ENCODE peak calls at places on chromosomes 5 and 9, in six cellular contexts. J is left lobe of liver; K is activated CD8-positive, alpha-beta memory T cell treated with anti-CD3 and anti-CD28 coated beads, Interleukin-2, amount 10 ng/mL, durations not matched to agents 7 days and 5 days; U is NCI-H1417; F is sigmoid colon; C is ureter. O is an unnamed sample.

GRCh38 chr5:159899067-159900049 is 16.9 kb upstream of the ADRA1B start:
- DNase-seq in F (no peak), J (no peak), U (no peak), K (no peak), C (no peak), O (no peak)

GRCh38 chr9:77016526-77017504 is 2.6 kb upstream of the FOXB2 start:
- DNase-seq in J (no peak), C (no peak), F (no peak), K (no peak), U (no peak), O (no peak)

GRCh38 chr5:177098103-177098771 is 11.5 kb downstream of the FGFR4 start:
- DNase-seq in J (no peak), K (no peak), U (peak), F (no peak), C (no peak), O (peak)

GRCh38 chr5:50711280-50711679 is 44.8 kb downstream of the PARP8 start:
- DNase-seq in C (peak), U (no peak), J (peak), F (no peak), K (peak), O (peak)

GRCh38 chr9:20728493-20729220 is 44.6 kb downstream of the FOCAD start:
- DNase-seq in K (no peak), F (no peak), C (no peak), J (no peak), U (no peak), O (no peak)

GRCh38 chr9:127418037-127418471 is 6.1 kb upstream of the ZNF79 start:
- DNase-seq in U (no peak), J (no peak), K (peak), C (no peak), F (no peak), O (peak)

GRCh38 chr5:172010278-172010677 is 3.8 kb upstream of the FBXW11 start:
- DNase-seq in U (peak), K (no peak), C (no peak), F (no peak), J (no peak), O (no peak)

GRCh38 chr5:179834120-179834519 is 13.4 kb downstream of the SQSTM1 start:
- DNase-seq in C (no peak), J (no peak), F (no peak), K (no peak), U (no peak), O (no peak)

GRCh38 chr9:7006417-7006816 is 248.6 kb downstream of the KDM4C start:
- DNase-seq in F (no peak), J (no peak), K (no peak), U (no peak), C (no peak), O (no peak)

GRCh38 chr5:127369772-127370171 is 79.2 kb downstream of the MEGF10 start:
- DNase-seq in U (peak), J (no peak), K (no peak), C (no peak), F (no peak), O (no peak)

O was measured in small intestine.